ENCODE peak calls at places on chromosomes 7 and 10, in four cellular contexts. I is IMR-90, V is HepG2, M is K562. L is an unnamed sample.

GRCh38 chr7:156652886-156653568 is 12.5 kb downstream of the RNF32 start:
- DNase-seq in I (peak; percentile 62), V (peak; percentile 39), M (no peak), L (no peak)

GRCh38 chr10:120480065-120480600 is 23.1 kb downstream of the PLPP4 start:
- DNase-seq in I (no peak), V (no peak), M (no peak), L (no peak)

GRCh38 chr10:110681023-110681681 is 37.0 kb downstream of the RBM20 start:
- DNase-seq in I (peak; percentile 31), V (peak; percentile 32), M (peak; percentile 27), L (peak; percentile 81)

GRCh38 chr7:23597908-23598224 is 684 bp downstream of the CCDC126 start:
- DNase-seq in I (no peak), V (no peak), M (no peak), L (no peak)

GRCh38 chr10:6204063-6204340 is 1.3 kb downstream of the PFKFB3 start:
- DNase-seq in I (no peak), V (no peak), M (no peak), L (no peak)

GRCh38 chr7:2157473-2158279 is 75.1 kb downstream of the MAD1L1 start:
- DNase-seq in I (peak; percentile 96), V (no peak), M (no peak), L (no peak)

GRCh38 chr7:22551768-22552513 is 52.0 kb upstream of the STEAP1B start:
- DNase-seq in I (no peak), V (no peak), M (no peak), L (no peak)

GRCh38 chr10:103491729-103492364 is 1.7 kb upstream of the NEURL1 start:
- DNase-seq in I (peak; percentile 98), V (peak; percentile 25), M (no peak), L (peak; percentile 68)

GRCh38 chr10:114632869-114633715 is 25.0 kb downstream of the ABLIM1 start:
- DNase-seq in I (peak; percentile 94), V (peak; percentile 43), M (no peak), L (peak; percentile 70)

GRCh38 chr10:119726291-119727261 is 726 bp downstream of the INPP5F start:
- DNase-seq in I (no peak), V (no peak), M (peak; percentile 61), L (no peak)

GRCh38 chr10:30027057-30028005 is 32.1 kb downstream of the JCAD start:
- DNase-seq in I (no peak), V (no peak), M (peak; percentile 16), L (peak; percentile 32)

GRCh38 chr7:143216151-143216550 is 5.7 kb upstream of the TAS2R40 start:
- DNase-seq in I (peak; percentile 68), V (no peak), M (no peak), L (no peak)

GRCh38 chr7:123199869-123200268 is at the start of gene SLC13A1:
- DNase-seq in I (no peak), V (no peak), M (no peak), L (no peak)

GRCh38 chr7:81161459-81162075 is 242.7 kb upstream of the SEMA3C start:
- DNase-seq in I (peak; percentile 98), V (peak; percentile 65), M (peak; percentile 40), L (peak; percentile 71)

GRCh38 chr10:4088354-4089066 is 303.5 kb upstream of the KLF6 start:
- DNase-seq in I (no peak), V (no peak), M (no peak), L (no peak)

GRCh38 chr7:128084896-128085608 is 53.8 kb upstream of the LRRC4 start:
- DNase-seq in I (peak; percentile 77), V (no peak), M (no peak), L (no peak)

GRCh38 chr7:131931368-131931767 is 374.9 kb upstream of the PODXL start:
- DNase-seq in I (peak; percentile 1), V (no peak), M (no peak), L (no peak)

GRCh38 chr10:86652361-86653202 is 1.8 kb upstream of the OPN4 start:
- DNase-seq in I (peak; percentile 21), V (no peak), M (no peak), L (no peak)

GRCh38 chr10:80168111-80168511 is 35.6 kb downstream of the PLAC9 start:
- DNase-seq in I (no peak), V (no peak), M (no peak), L (no peak)

GRCh38 chr7:83524286-83525075 is 124.5 kb downstream of the SEMA3E start:
- DNase-seq in I (peak; percentile 14), V (no peak), M (no peak), L (peak; percentile 12)

GRCh38 chr10:20922033-20922432 is 24.9 kb upstream of the NEBL start:
- DNase-seq in I (no peak), V (no peak), M (no peak), L (no peak)

GRCh38 chr7:45067582-45067981 is 21.2 kb downstream of the NACAD start:
- DNase-seq in I (no peak), V (no peak), M (no peak), L (no peak)

DNA sequence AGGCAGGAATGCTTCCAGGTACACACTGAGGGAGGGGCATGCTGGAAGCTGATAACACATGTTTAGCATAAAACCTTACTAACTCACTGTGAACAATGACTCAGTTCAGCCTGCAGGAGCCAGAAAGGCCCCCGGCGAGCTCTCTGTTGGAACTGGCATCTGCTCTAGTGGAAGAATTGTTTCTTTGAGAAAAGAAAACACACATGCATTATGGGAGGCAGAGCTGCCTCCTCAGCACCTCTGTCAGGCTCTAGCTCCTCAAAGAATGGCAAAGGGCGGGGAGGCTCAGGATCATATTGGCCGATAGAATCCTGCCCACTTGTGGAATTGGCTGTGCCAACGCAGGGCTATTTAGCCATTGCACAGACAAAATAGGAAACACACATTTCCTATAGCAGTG is 338.3 kb downstream of the CXCL12 start:
- DNase-seq in I (peak; percentile 52), V (no peak), M (no peak), L (no peak)
- TF ChIP-seq MAZ in I (no peak), V (no peak), M (no peak), L (no peak)

GRCh38 chr7:74454059-74454947 is 597 bp downstream of the GTF2IRD1 start:
- DNase-seq in I (no peak), V (no peak), M (peak; percentile 85), L (no peak)
- TF ChIP-seq MAZ in I (peak; percentile 27), V (no peak), M (no peak), L (no peak)

DNA sequence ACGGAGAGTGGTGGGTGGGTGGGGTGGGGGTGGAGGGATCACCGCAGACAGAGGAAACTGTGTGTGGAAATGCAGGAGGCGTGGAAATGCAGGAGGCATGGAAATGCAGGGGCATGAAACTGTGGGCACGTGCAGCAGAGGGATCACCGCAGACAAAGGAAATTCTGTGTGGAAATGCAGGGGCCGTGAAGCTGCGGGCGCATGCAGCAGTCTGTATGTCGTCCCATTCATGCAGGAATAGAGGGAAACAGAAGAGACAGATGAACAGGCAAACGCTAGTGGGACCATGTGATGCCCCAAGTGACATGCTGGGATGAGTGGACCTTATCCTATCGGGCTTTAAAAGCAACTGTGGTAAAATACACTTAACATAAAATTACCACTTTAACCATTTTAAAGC is 42.2 kb upstream of the TRIL start:
- DNase-seq in I (no peak), V (no peak), M (no peak), L (no peak)
- TF ChIP-seq MAZ in I (no peak), V (no peak), M (no peak), L (no peak)

DNA sequence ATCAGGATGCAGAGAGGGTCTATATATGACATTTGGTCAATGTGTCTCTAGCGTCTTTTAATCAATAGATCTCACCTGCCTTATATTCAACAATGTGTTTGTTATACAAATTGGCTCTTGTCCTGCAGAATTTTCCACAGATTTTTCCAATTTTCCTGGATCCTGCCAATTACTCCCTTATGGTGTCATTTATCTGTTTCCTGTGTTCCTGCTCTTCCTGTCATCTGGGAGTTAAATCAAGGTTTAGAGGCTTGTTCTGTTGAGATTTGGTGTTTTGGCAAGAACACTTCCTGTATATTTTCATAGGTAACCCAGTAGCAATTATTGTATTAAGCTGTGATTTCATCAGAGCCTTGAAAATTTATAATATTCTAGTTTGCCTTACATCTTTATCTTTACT is 8.8 kb upstream of the C10orf71 start:
- DNase-seq in I (no peak), V (no peak), M (no peak), L (no peak)
- TF ChIP-seq MAZ in I (no peak), V (no peak), M (no peak), L (no peak)

GRCh38 chr7:21103426-21104123 is 316.9 kb upstream of the SP8 start:
- DNase-seq in I (no peak), V (no peak), M (no peak), L (no peak)

GRCh38 chr7:21104124-21104500 is 317.4 kb upstream of the SP8 start:
- DNase-seq in I (no peak), V (no peak), M (no peak), L (no peak)

GRCh38 chr7:21106296-21106732 is 319.6 kb upstream of the SP8 start:
- DNase-seq in I (no peak), V (no peak), M (no peak), L (no peak)

GRCh38 chr7:21107101-21107500 is 320.4 kb upstream of the SP8 start:
- DNase-seq in I (no peak), V (no peak), M (no peak), L (no peak)

GRCh38 chr7:21108182-21108581 is 319.7 kb upstream of the SP4 start:
- DNase-seq in I (no peak), V (no peak), M (no peak), L (no peak)
- TF ChIP-seq MAZ in I (no peak), V (no peak), M (no peak), L (no peak)

GRCh38 chr7:43648725-43649406 is 66.0 kb downstream of the STK17A start:
- DNase-seq in I (peak; percentile 85), V (no peak), M (no peak), L (no peak)
- TF ChIP-seq MAZ in I (no peak), V (no peak), M (no peak), L (no peak)

GRCh38 chr10:50577681-50578350 is 45.9 kb downstream of the SGMS1 start:
- DNase-seq in I (peak; percentile 75), V (no peak), M (peak; percentile 65), L (no peak)

GRCh38 chr10:50575477-50576244 is 48.1 kb downstream of the SGMS1 start:
- DNase-seq in I (no peak), V (no peak), M (no peak), L (no peak)

GRCh38 chr10:50574932-50575331 is 48.8 kb downstream of the SGMS1 start:
- DNase-seq in I (no peak), V (no peak), M (no peak), L (no peak)

GRCh38 chr10:50576995-50577394 is 46.8 kb downstream of the SGMS1 start:
- DNase-seq in I (no peak), V (no peak), M (no peak), L (no peak)

DNA sequence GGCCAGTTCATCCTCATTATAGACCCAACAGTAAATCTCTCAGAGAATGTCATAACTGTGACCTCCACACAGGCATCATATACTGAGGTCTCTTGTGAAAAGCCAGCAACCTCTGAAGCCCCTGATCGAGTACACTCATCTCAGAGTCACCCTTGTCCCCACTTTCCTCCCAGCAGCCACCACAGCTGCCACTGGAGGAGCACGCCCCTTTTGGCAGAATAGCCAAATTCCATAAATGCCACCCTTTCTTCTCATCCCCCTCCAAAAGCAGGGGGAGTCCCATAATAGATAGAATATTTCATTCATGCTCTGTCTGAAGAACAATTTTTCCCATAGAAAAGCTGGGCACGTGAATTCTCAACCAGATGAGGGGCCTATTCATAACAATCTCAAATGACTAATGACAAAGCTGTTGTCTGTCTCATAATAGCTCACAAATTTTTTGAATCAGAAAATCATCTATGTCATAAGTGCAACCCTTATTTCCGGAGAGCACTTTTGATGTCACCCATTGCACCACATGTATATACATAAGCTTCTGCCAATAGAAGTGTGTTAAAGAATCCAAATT is 47.4 kb downstream of the SGMS1 start:
- DNase-seq in I (peak; percentile 49), V (no peak), M (no peak), L (no peak)
- TF ChIP-seq MAZ in I (no peak), V (no peak), M (no peak), L (no peak)